ENCODE peak calls at places on chromosomes 3 and 15, in ten cellular contexts. X is GDM1; W is natural killer cell treated with Interleukin-12 subunit alpha and Interleukin-12 subunit beta and Interleukin-15 and Interleukin-18, amount 100 ng/mL, for 72 hours; Y is astrocyte of the cerebellum; N is HEK293T; I is A172; Z is activated T-helper 1 cell treated with Interleukin-2 at 50 U/mL for 16 hours; E is AG09309; T is body of pancreas; Q is left kidney. A is an unnamed sample.

GRCh38 chr15:63968700-63969099 is 77.6 kb downstream of the DAPK2 start:
- DNase-seq in X (no peak), W (no peak), Y (no peak), N (no peak), I (no peak), Z (no peak), E (no peak), T (no peak), Q (no peak), A (no peak)

GRCh38 chr3:139838269-139838957 is 96.6 kb upstream of the CLSTN2 start:
- DNase-seq in X (no peak), W (no peak), Y (no peak), N (no peak), I (no peak), Z (no peak), E (no peak), T (no peak), Q (no peak), A (no peak)

GRCh38 chr3:54756330-54756731 is 171.5 kb downstream of the LRTM1 start:
- DNase-seq in X (no peak), W (no peak), Y (peak; percentile 65), N (no peak), I (peak; percentile 92), Z (no peak), E (peak; percentile 74), T (no peak), Q (peak; percentile 17), A (no peak)

GRCh38 chr15:33047077-33047476 is 147.4 kb downstream of the FMN1 start:
- DNase-seq in X (no peak), W (no peak), Y (no peak), N (no peak), I (no peak), Z (no peak), E (no peak), T (no peak), Q (no peak), A (no peak)

GRCh38 chr3:18454766-18455165 is 29.6 kb upstream of the SATB1 start:
- DNase-seq in X (no peak), W (no peak), Y (no peak), N (no peak), I (no peak), Z (no peak), E (no peak), T (no peak), Q (no peak), A (no peak)

GRCh38 chr15:36879568-36880225 is 220.7 kb downstream of the MEIS2 start:
- DNase-seq in X (no peak), W (no peak), Y (no peak), N (no peak), I (no peak), Z (no peak), E (no peak), T (no peak), Q (peak; percentile 77), A (no peak)

GRCh38 chr15:98403169-98403568 is 245.2 kb upstream of the IGF1R start:
- DNase-seq in X (no peak), W (no peak), Y (no peak), N (no peak), I (no peak), Z (no peak), E (no peak), T (no peak), Q (no peak), A (no peak)

GRCh38 chr3:137709011-137709601 is 55.0 kb upstream of the SOX14 start:
- DNase-seq in X (no peak), W (no peak), Y (no peak), N (peak; percentile 27), I (no peak), Z (no peak), E (no peak), T (no peak), Q (peak; percentile 17), A (no peak)

GRCh38 chr3:39712413-39713048 is 96.9 kb upstream of the MYRIP start:
- DNase-seq in X (no peak), W (no peak), Y (no peak), N (no peak), I (no peak), Z (no peak), E (no peak), T (no peak), Q (no peak), A (no peak)

GRCh38 chr3:181855825-181856224 is 144.1 kb downstream of the SOX2 start:
- DNase-seq in X (no peak), W (no peak), Y (no peak), N (no peak), I (no peak), Z (no peak), E (no peak), T (no peak), Q (no peak), A (no peak)

GRCh38 chr3:165805834-165806561 is 31.2 kb downstream of the BCHE start:
- DNase-seq in X (no peak), W (no peak), Y (no peak), N (no peak), I (peak; percentile 57), Z (no peak), E (no peak), T (no peak), Q (no peak), A (no peak)

GRCh38 chr3:156939315-156939714 is 113.2 kb downstream of the LEKR1 start:
- DNase-seq in X (no peak), W (no peak), Y (no peak), N (no peak), I (no peak), Z (no peak), E (no peak), T (no peak), Q (no peak), A (no peak)

GRCh38 chr3:153348457-153349137 is 186.6 kb downstream of the RAP2B start:
- DNase-seq in X (no peak), W (no peak), Y (no peak), N (no peak), I (no peak), Z (no peak), E (peak; percentile 37), T (no peak), Q (no peak), A (no peak)

GRCh38 chr3:167776144-167776685 is 40.7 kb downstream of the SERPINI1 start:
- DNase-seq in X (no peak), W (no peak), Y (no peak), N (no peak), I (peak; percentile 3), Z (no peak), E (no peak), T (no peak), Q (no peak), A (no peak)

GRCh38 chr15:57213783-57214366 is 162.4 kb upstream of the CGNL1 start:
- DNase-seq in X (peak; percentile 3), W (no peak), Y (no peak), N (no peak), I (peak; percentile 44), Z (no peak), E (no peak), T (no peak), Q (peak; percentile 73), A (no peak)

GRCh38 chr3:141000027-141000663 is 51.0 kb upstream of the SPSB4 start:
- DNase-seq in X (peak; percentile 69), W (no peak), Y (peak; percentile 20), N (peak; percentile 72), I (peak; percentile 62), Z (no peak), E (peak; percentile 10), T (peak; percentile 76), Q (peak; percentile 87), A (no peak)

GRCh38 chr3:64187065-64187959 is 38.0 kb downstream of the PRICKLE2 start:
- DNase-seq in X (no peak), W (no peak), Y (peak; percentile 95), N (peak; percentile 51), I (peak; percentile 98), Z (no peak), E (peak; percentile 84), T (peak; percentile 80), Q (peak; percentile 77), A (no peak)

GRCh38 chr3:187005827-187006481 is 75.6 kb downstream of the ST6GAL1 start:
- DNase-seq in X (no peak), W (no peak), Y (no peak), N (no peak), I (no peak), Z (no peak), E (no peak), T (no peak), Q (no peak), A (no peak)

GRCh38 chr3:189049458-189050231 is 122.1 kb upstream of the TPRG1 start:
- DNase-seq in X (no peak), W (no peak), Y (no peak), N (no peak), I (no peak), Z (no peak), E (no peak), T (no peak), Q (no peak), A (no peak)

GRCh38 chr15:85520650-85521049 is 140.2 kb downstream of the AKAP13 start:
- DNase-seq in X (no peak), W (no peak), Y (no peak), N (no peak), I (no peak), Z (no peak), E (no peak), T (no peak), Q (no peak), A (no peak)

GRCh38 chr3:190122198-190122771 is 1.6 kb upstream of the P3H2 start:
- DNase-seq in X (no peak), W (no peak), Y (peak; percentile 90), N (no peak), I (no peak), Z (no peak), E (no peak), T (no peak), Q (no peak), A (no peak)

GRCh38 chr15:25439456-25439836 is 622 bp upstream of the UBE3A start:
- DNase-seq in X (no peak), W (peak; percentile 58), Y (no peak), N (no peak), I (peak; percentile 18), Z (peak; percentile 0), E (no peak), T (no peak), Q (no peak), A (no peak)

GRCh38 chr3:48402281-48402732 is 27.6 kb downstream of the PLXNB1 start:
- DNase-seq in X (no peak), W (no peak), Y (peak; percentile 93), N (no peak), I (peak; percentile 82), Z (no peak), E (peak; percentile 67), T (peak; percentile 51), Q (no peak), A (no peak)

GRCh38 chr15:90184119-90184785 is 16.9 kb upstream of the SEMA4B start:
- DNase-seq in X (no peak), W (no peak), Y (no peak), N (peak; percentile 34), I (peak; percentile 85), Z (no peak), E (peak; percentile 17), T (peak; percentile 90), Q (peak; percentile 96), A (no peak)

GRCh38 chr3:141392416-141392815 is 24.1 kb downstream of the ZBTB38 start:
- DNase-seq in X (no peak), W (no peak), Y (no peak), N (no peak), I (no peak), Z (no peak), E (no peak), T (no peak), Q (no peak), A (no peak)

GRCh38 chr3:147008458-147008857 is 397.9 kb downstream of the ZIC4 start:
- DNase-seq in X (no peak), W (no peak), Y (no peak), N (no peak), I (no peak), Z (no peak), E (no peak), T (no peak), Q (no peak), A (no peak)

GRCh38 chr3:134713673-134714072 is 62.9 kb upstream of the KY start:
- DNase-seq in X (no peak), W (no peak), Y (no peak), N (no peak), I (no peak), Z (no peak), E (no peak), T (no peak), Q (no peak), A (no peak)

GRCh38 chr15:58503139-58504027 is 71.6 kb downstream of the LIPC start:
- DNase-seq in X (no peak), W (no peak), Y (no peak), N (no peak), I (no peak), Z (no peak), E (no peak), T (no peak), Q (no peak), A (no peak)

A was measured in T-helper 22 cell.